ENCODE peak calls at places on chromosomes 12 and 14, in seven cellular contexts. V is AG10803, X is tibial artery, Z is brain microvascular endothelial cell, I is GM20000, K is GM12864, Y is lower lobe of right lung. U is an unnamed sample.

GRCh38 chr14:72879431-72879830 is 14.5 kb downstream of the DPF3 start:
- DNase-seq in V (no peak), X (no peak), Z (no peak), I (no peak), K (no peak), Y (no peak), U (no peak)

GRCh38 chr12:46944104-46944503 is 118.3 kb upstream of the SLC38A4 start:
- DNase-seq in V (peak), X (no peak), Z (peak), I (no peak), K (no peak), Y (no peak), U (no peak)

GRCh38 chr12:50055831-50056628 is 1.4 kb upstream of the ASIC1 start:
- DNase-seq in V (peak), X (no peak), Z (no peak), I (peak), K (no peak), Y (peak), U (peak)

GRCh38 chr12:14048949-14049545 is 67.6 kb upstream of the GRIN2B start:
- DNase-seq in V (no peak), X (no peak), Z (no peak), I (no peak), K (no peak), Y (no peak), U (no peak)

GRCh38 chr14:23483216-23483854 is 13.8 kb downstream of the NGDN start:
- DNase-seq in V (no peak), X (no peak), Z (peak), I (peak), K (no peak), Y (no peak), U (peak)

GRCh38 chr12:131131808-131132117 is 178.1 kb downstream of the ADGRD1 start:
- DNase-seq in V (no peak), X (no peak), Z (no peak), I (no peak), K (no peak), Y (no peak), U (no peak)

GRCh38 chr12:69272511-69272910 is 33.1 kb downstream of the CPSF6 start:
- DNase-seq in V (no peak), X (no peak), Z (no peak), I (no peak), K (no peak), Y (no peak), U (no peak)

GRCh38 chr12:47876404-47876960 is 28.3 kb downstream of the VDR start:
- DNase-seq in V (no peak), X (peak), Z (no peak), I (no peak), K (no peak), Y (no peak), U (no peak)

GRCh38 chr14:94611179-94611578 is 1.0 kb upstream of the SERPINA3 start:
- DNase-seq in V (no peak), X (no peak), Z (no peak), I (no peak), K (no peak), Y (no peak), U (no peak)

GRCh38 chr14:91173221-91173670 is 59.4 kb downstream of the DGLUCY start:
- DNase-seq in V (peak), X (peak), Z (peak), I (peak), K (peak), Y (peak), U (peak)

GRCh38 chr14:33933386-33933934 is 17.4 kb downstream of the EGLN3 start:
- DNase-seq in V (no peak), X (no peak), Z (no peak), I (no peak), K (no peak), Y (no peak), U (no peak)

GRCh38 chr14:91369628-91370445 is 47.8 kb downstream of the CCDC88C start:
- DNase-seq in V (no peak), X (no peak), Z (no peak), I (no peak), K (no peak), Y (no peak), U (peak)

GRCh38 chr14:103546651-103547454 is 15.6 kb downstream of the BAG5 start:
- DNase-seq in V (no peak), X (peak), Z (peak), I (peak), K (no peak), Y (peak), U (peak)

GRCh38 chr12:60205500-60205899 is 609.7 kb downstream of the SLC16A7 start:
- DNase-seq in V (peak), X (no peak), Z (no peak), I (no peak), K (no peak), Y (no peak), U (no peak)

GRCh38 chr12:122795807-122796206 is 21.4 kb downstream of the CCDC62 start:
- DNase-seq in V (no peak), X (no peak), Z (no peak), I (no peak), K (no peak), Y (no peak), U (no peak)

GRCh38 chr12:71684081-71684480 is 1.8 kb upstream of the TMEM19 start:
- DNase-seq in V (no peak), X (no peak), Z (no peak), I (no peak), K (no peak), Y (no peak), U (no peak)

GRCh38 chr12:124913474-124914391 is 717 bp downstream of the UBC start:
- DNase-seq in V (peak), X (peak), Z (peak), I (peak), K (peak), Y (peak), U (peak)

GRCh38 chr12:97594236-97594635 is 131.6 kb downstream of the RMST start:
- DNase-seq in V (no peak), X (no peak), Z (no peak), I (no peak), K (no peak), Y (no peak), U (no peak)

GRCh38 chr12:26056335-26056734 is 68.5 kb downstream of the BHLHE41 start:
- DNase-seq in V (no peak), X (no peak), Z (peak), I (no peak), K (no peak), Y (no peak), U (no peak)

GRCh38 chr14:92553456-92553855 is 39.9 kb downstream of the RIN3 start:
- DNase-seq in V (peak), X (no peak), Z (peak), I (no peak), K (no peak), Y (no peak), U (no peak)

GRCh38 chr12:43348221-43348620 is 203.8 kb downstream of the ADAMTS20 start:
- DNase-seq in V (peak), X (no peak), Z (no peak), I (no peak), K (no peak), Y (no peak), U (no peak)

GRCh38 chr14:105348169-105348944 is 33.8 kb downstream of the PACS2 start:
- DNase-seq in V (no peak), X (no peak), Z (no peak), I (no peak), K (no peak), Y (no peak), U (no peak)
- TF ChIP-seq CTCF in V (no peak), X (no peak), Z (no peak), I (no peak), K (no peak), Y (no peak), U (no peak)

GRCh38 chr12:128767518-128767917 is 56.2 kb downstream of the SLC15A4 start:
- DNase-seq in V (no peak), X (no peak), Z (no peak), I (no peak), K (no peak), Y (no peak), U (no peak)

GRCh38 chr12:128761305-128761880 is 62.4 kb downstream of the SLC15A4 start:
- DNase-seq in V (no peak), X (no peak), Z (no peak), I (no peak), K (no peak), Y (no peak), U (no peak)

GRCh38 chr12:128766738-128767501 is 56.8 kb downstream of the SLC15A4 start:
- DNase-seq in V (no peak), X (no peak), Z (no peak), I (no peak), K (no peak), Y (no peak), U (no peak)

DNA sequence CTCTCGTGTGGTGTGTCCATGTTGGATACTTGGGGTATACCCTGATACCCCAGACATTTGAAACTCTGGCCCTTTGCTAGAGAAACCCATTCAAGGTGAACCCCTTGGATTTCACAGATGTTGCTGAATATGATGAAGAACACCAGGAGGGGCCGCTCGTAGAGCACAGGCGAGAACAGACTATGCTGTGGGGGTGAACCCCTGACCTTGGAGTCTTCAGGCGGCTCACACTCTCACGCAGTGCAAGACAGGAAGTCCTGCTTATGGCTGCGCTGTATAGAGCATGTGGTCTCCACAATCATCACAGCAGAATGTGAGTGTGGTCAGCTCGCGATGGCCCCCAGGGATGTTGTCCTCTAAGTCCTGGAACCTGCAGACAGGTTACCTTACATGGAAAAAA is 60.4 kb downstream of the SLC15A4 start:
- DNase-seq in V (no peak), X (no peak), Z (no peak), I (no peak), K (no peak), Y (no peak), U (no peak)
- TF ChIP-seq CTCF in V (no peak), X (no peak), Z (no peak), I (no peak), K (no peak), Y (no peak), U (no peak)

DNA sequence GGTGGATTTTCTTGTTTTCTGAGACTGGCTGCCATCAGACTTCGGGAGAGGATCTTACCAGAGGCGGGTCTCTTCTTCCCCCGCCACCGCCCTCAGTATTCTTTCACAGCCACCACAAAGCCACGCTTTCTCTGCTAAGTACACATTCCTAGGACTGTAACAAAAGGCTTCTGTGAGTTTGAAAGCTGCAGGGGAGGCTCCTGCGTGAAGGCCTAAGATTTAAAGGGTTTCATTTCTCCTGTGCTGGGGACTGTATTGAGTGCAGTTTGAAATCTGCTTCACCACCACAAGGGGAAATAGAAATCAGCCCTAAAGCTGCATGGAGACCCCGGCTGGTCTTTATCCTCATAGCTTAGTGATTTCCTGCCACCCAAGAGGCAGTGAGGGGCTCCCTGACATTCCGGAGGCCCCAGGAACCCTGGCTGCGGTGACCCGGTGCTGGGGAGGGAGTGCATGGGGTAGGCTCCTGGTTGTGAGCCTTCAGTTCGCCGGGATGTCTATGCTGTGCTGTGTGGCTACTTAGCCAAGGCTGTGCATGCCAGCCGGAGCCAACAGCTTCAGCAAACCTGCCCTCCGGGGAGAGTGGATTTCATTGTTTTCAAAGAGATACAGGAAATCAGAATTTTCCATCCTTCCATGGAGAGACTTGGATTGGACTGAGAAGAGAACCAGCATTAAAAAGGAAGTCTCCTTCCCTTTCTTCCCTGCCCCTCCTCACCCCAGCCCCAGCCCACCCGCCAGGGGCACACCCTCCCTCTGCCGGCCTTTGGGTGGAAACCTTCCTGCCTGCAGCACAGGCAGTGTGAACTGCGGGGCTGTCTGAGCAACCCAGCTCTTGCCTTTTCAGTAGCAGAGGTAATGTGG is 163.3 kb downstream of the ETV6 start:
- DNase-seq in V (peak), X (no peak), Z (no peak), I (peak), K (no peak), Y (no peak), U (peak)
- TF ChIP-seq CTCF in V (peak), X (no peak), Z (peak), I (no peak), K (peak), Y (no peak), U (no peak)

DNA sequence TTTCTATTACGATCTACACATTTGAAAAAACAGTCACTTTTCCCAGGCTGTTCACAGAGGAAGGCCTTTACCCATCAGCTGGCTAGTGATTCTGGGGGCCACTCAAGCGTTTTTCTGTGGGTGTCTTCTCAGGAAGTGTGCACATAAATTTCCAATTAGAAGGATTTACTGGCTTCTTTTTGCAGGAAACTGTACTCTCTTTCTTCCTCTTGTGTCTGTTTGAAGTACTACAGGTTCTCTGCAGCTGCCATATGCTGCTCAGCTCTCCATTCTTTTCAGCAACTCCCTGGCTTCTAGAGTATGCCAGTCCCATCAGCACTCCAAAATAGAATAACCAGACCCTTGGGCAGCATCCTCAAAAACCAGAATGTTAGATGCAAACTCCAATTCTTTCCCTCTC is 110.4 kb upstream of the NAV3 start:
- DNase-seq in V (no peak), X (no peak), Z (no peak), I (no peak), K (no peak), Y (no peak), U (no peak)
- TF ChIP-seq CTCF in V (peak), X (no peak), Z (peak), I (no peak), K (no peak), Y (no peak), U (no peak)

DNA sequence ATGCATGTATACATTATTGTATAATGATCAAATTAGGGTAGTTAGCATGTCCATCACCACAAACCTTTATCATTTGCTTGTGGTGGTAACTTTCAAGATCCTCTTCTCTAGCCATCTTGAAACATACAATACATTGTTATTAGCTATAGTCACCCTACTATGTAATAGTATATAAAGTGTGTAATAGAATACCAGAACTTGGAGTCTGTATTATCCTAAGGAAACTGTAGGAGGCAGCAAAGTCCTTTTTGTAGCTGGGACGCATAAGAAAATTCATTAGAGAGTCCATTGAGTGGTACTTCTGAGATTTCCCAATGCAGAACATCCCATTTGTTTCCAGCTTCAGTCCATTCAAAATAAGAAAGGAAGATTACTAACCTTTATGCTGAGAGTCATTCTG is 325.9 kb upstream of the LRFN5 start:
- DNase-seq in V (no peak), X (no peak), Z (no peak), I (no peak), K (no peak), Y (no peak), U (no peak)
- TF ChIP-seq CTCF in V (peak), X (no peak), Z (no peak), I (no peak), K (no peak), Y (peak), U (no peak)

GRCh38 chr12:106634206-106634605 is 51.4 kb downstream of the RFX4 start:
- DNase-seq in V (no peak), X (no peak), Z (no peak), I (no peak), K (no peak), Y (no peak), U (no peak)
- TF ChIP-seq CTCF in V (no peak), X (no peak), Z (no peak), I (no peak), K (no peak), Y (no peak), U (no peak)

U was measured in GM10248.